ENCODE peak calls at places on chromosomes 3 and 15, in five cellular contexts. O is left ventricle myocardium inferior; J is CD8-positive, alpha-beta memory T cell; I is CD4-positive, alpha-beta T cell; P is WERI-Rb-1. C is an unnamed sample.

GRCh38 chr3:69823710-69824109 is 84.4 kb downstream of the MITF start:
- DNase-seq in O (no peak), J (no peak), I (no peak), P (no peak), C (no peak)

GRCh38 chr3:46085421-46086082 is 58.3 kb upstream of the XCR1 start:
- DNase-seq in O (no peak), J (no peak), I (no peak), P (no peak), C (no peak)

GRCh38 chr3:38662544-38662943 is 13.1 kb upstream of the SCN5A start:
- DNase-seq in O (no peak), J (no peak), I (no peak), P (peak; percentile 51), C (no peak)

GRCh38 chr15:72231847-72232461 is 964 bp upstream of the PKM start:
- DNase-seq in O (no peak), J (peak; percentile 43), I (peak; percentile 68), P (no peak), C (no peak)

GRCh38 chr3:19934098-19934566 is at the start of gene EFHB:
- DNase-seq in O (peak; percentile 26), J (no peak), I (no peak), P (peak; percentile 16), C (no peak)

GRCh38 chr3:117628896-117629295 is 919.3 kb downstream of the TUSC7 start:
- DNase-seq in O (no peak), J (no peak), I (no peak), P (no peak), C (no peak)

GRCh38 chr3:152817400-152817799 is 17.5 kb upstream of the P2RY1 start:
- DNase-seq in O (no peak), J (no peak), I (no peak), P (no peak), C (no peak)

GRCh38 chr3:71693641-71694040 is 31.6 kb downstream of the EIF4E3 start:
- DNase-seq in O (no peak), J (no peak), I (no peak), P (no peak), C (no peak)

GRCh38 chr15:83498801-83499200 is 51.7 kb downstream of the SH3GL3 start:
- DNase-seq in O (no peak), J (no peak), I (no peak), P (no peak), C (no peak)